ENCODE peak calls at places on chromosomes 13 and 19, in ten cellular contexts. N is WTC11, F is frontal cortex, V is fibroblast of pulmonary artery, K is left ventricle myocardium superior, R is neural progenitor cell, B is epithelial cell of esophagus, Q is fibroblast of lung, L is LHCN-M2, C is T-helper 9 cell. S is an unnamed sample.

GRCh38 chr13:98026457-98026857 is 73.0 kb downstream of the IPO5 start:
- DNase-seq in L (peak), C (no peak), V (peak), F (no peak), R (no peak), N (no peak), B (no peak), K (no peak), Q (peak), S (no peak)

GRCh38 chr19:51572908-51573307 is 1.8 kb downstream of the ZNF175 start:
- DNase-seq in L (peak), K (no peak), V (peak), C (no peak), R (no peak), B (peak), N (no peak), F (no peak), Q (peak), S (no peak)

GRCh38 chr13:31774186-31774585 is 34.9 kb downstream of the RXFP2 start:
- DNase-seq in V (no peak), N (no peak), L (no peak), B (peak), K (no peak), F (no peak), R (no peak), Q (peak), C (no peak), S (no peak)

GRCh38 chr13:66915596-66916185 is 314.4 kb downstream of the PCDH9 start:
- DNase-seq in R (no peak), N (no peak), C (no peak), L (peak), F (no peak), Q (peak), V (peak), B (peak), K (no peak), S (no peak)

GRCh38 chr13:22031702-22032286 is 360.9 kb downstream of the FGF9 start:
- DNase-seq in F (no peak), L (no peak), V (no peak), N (no peak), Q (no peak), K (no peak), C (no peak), R (no peak), B (no peak), S (no peak)

GRCh38 chr13:112117258-112117954 is 50.5 kb downstream of the SOX1 start:
- DNase-seq in B (no peak), Q (no peak), F (no peak), N (no peak), K (no peak), C (no peak), V (no peak), R (no peak), L (no peak), S (no peak)

GRCh38 chr13:27969073-27969865 is at the start of gene CDX2:
- DNase-seq in F (no peak), V (no peak), Q (no peak), N (peak), R (peak), C (no peak), K (no peak), B (no peak), L (no peak), S (no peak)

GRCh38 chr19:29172302-29172701 is 40.6 kb downstream of the UQCRFS1 start:
- DNase-seq in V (no peak), N (no peak), K (no peak), L (no peak), Q (no peak), F (no peak), C (no peak), B (no peak), R (no peak), S (no peak)

GRCh38 chr13:34733720-34734119 is 208.3 kb upstream of the NBEA start:
- DNase-seq in R (peak), F (no peak), N (no peak), C (no peak), L (peak), V (peak), B (peak), K (no peak), Q (peak), S (no peak)

GRCh38 chr13:73740681-73741080 is 393.5 kb downstream of the KLF12 start:
- DNase-seq in K (no peak), F (no peak), Q (peak), B (no peak), N (no peak), V (peak), R (no peak), C (no peak), L (no peak), S (no peak)

GRCh38 chr13:33069365-33069764 is 53.1 kb downstream of the KL start:
- DNase-seq in F (no peak), R (no peak), K (no peak), C (no peak), L (peak), B (peak), V (no peak), N (no peak), Q (no peak), S (no peak)

GRCh38 chr19:49114630-49115363 is 627 bp downstream of the LIN7B start:
- DNase-seq in F (peak), B (peak), K (peak), N (peak), L (peak), R (peak), Q (peak), C (no peak), V (peak), S (peak)

GRCh38 chr19:47305309-47305751 is 4.3 kb upstream of the C5AR1 start:
- DNase-seq in N (peak), L (peak), F (peak), R (peak), Q (peak), C (peak), B (peak), V (peak), K (peak), S (peak)

GRCh38 chr13:28849441-28849840 is 29.3 kb downstream of the MTUS2 start:
- DNase-seq in B (no peak), Q (no peak), K (no peak), F (no peak), R (no peak), N (no peak), L (no peak), C (no peak), V (no peak), S (no peak)

GRCh38 chr19:32875428-32875827 is 5.9 kb upstream of the SLC7A9 start:
- DNase-seq in F (no peak), V (no peak), N (no peak), L (no peak), B (no peak), K (no peak), R (peak), Q (no peak), C (no peak), S (no peak)

GRCh38 chr19:54454781-54455675 is 6.0 kb downstream of the LENG8 start:
- DNase-seq in Q (no peak), V (no peak), L (no peak), N (no peak), R (no peak), C (no peak), K (no peak), B (no peak), F (no peak), S (no peak)

GRCh38 chr19:49073514-49074378 is 1.2 kb upstream of the KCNA7 start:
- DNase-seq in K (no peak), F (no peak), B (peak), Q (no peak), C (no peak), L (no peak), N (peak), V (no peak), R (peak), S (peak)

GRCh38 chr19:49344516-49345423 is 9.6 kb downstream of the CD37 start:
- DNase-seq in F (no peak), V (no peak), C (no peak), B (no peak), N (no peak), K (no peak), L (no peak), R (peak), Q (no peak), S (no peak)

GRCh38 chr13:27806744-27807387 is 14.6 kb downstream of the GSX1 start:
- DNase-seq in B (no peak), K (no peak), V (no peak), C (no peak), F (no peak), Q (no peak), R (no peak), L (no peak), N (no peak), S (no peak)

GRCh38 chr13:112096959-112097358 is 30.0 kb downstream of the SOX1 start:
- DNase-seq in L (no peak), V (no peak), C (no peak), B (no peak), K (no peak), R (no peak), F (no peak), Q (no peak), N (no peak), S (no peak)

GRCh38 chr19:2888739-2889224 is 11.9 kb upstream of the ZNF57 start:
- DNase-seq in N (peak), K (peak), L (no peak), C (peak), R (no peak), B (peak), F (peak), Q (peak), V (no peak), S (no peak)

GRCh38 chr19:55257461-55258411 is 1.1 kb downstream of the PPP6R1 start:
- DNase-seq in R (peak), L (peak), B (peak), V (peak), K (no peak), N (no peak), F (no peak), C (peak), Q (no peak), S (no peak)

GRCh38 chr13:21739771-21740170 is 68.9 kb downstream of the FGF9 start:
- DNase-seq in R (no peak), L (no peak), K (no peak), N (no peak), B (no peak), Q (no peak), C (no peak), V (no peak), F (no peak), S (no peak)

GRCh38 chr19:50500060-50500752 is 10.8 kb downstream of the JOSD2 start:
- DNase-seq in R (peak), L (peak), F (no peak), C (no peak), V (no peak), N (peak), K (peak), B (no peak), Q (no peak), S (peak)

GRCh38 chr13:106096661-106097092 is 438.8 kb downstream of the EFNB2 start:
- DNase-seq in F (no peak), N (no peak), R (no peak), Q (no peak), K (no peak), C (no peak), B (peak), L (peak), V (no peak), S (no peak)

GRCh38 chr19:52880895-52881389 is 16.5 kb downstream of the ZNF320 start:
- DNase-seq in C (no peak), L (no peak), K (no peak), Q (no peak), R (no peak), B (no peak), V (no peak), F (no peak), N (no peak), S (no peak)

GRCh38 chr13:21675095-21676007 is 4.5 kb downstream of the FGF9 start:
- DNase-seq in K (peak), V (no peak), L (no peak), N (peak), B (peak), C (peak), F (peak), Q (no peak), R (peak), S (peak)

GRCh38 chr13:97853550-97853949 is 99.9 kb upstream of the IPO5 start:
- DNase-seq in B (peak), Q (peak), R (no peak), K (no peak), C (no peak), F (no peak), L (peak), V (no peak), N (no peak), S (no peak)